ENCODE peak calls at places on chromosome 17, in seven cellular contexts. G, O, K, C, B, W and L are unnamed samples.

GRCh38 chr17:80619535-80620235 is 75.0 kb downstream of the RPTOR start:
- DNase-seq in W (no peak), B (no peak), C (no peak), O (peak; percentile 70), G (no peak), K (no peak), L (peak; percentile 39)

GRCh38 chr17:18261146-18261515 is 669 bp downstream of the MIEF2 start:
- DNase-seq in C (peak; percentile 57), B (peak; percentile 57), K (peak; percentile 70), O (peak; percentile 56), W (peak; percentile 88), G (no peak), L (peak; percentile 60)

GRCh38 chr17:69763503-69763902 is 311.5 kb upstream of the KCNJ16 start:
- DNase-seq in G (no peak), K (no peak), W (no peak), C (no peak), B (peak; percentile 61), O (peak; percentile 69), L (no peak)

GRCh38 chr17:7108981-7109380 is 5.6 kb downstream of the ASGR2 start:
- DNase-seq in B (no peak), W (no peak), O (no peak), C (no peak), K (no peak), G (no peak), L (no peak)

GRCh38 chr17:83161298-83162034 is 82.1 kb downstream of the METRNL start:
- DNase-seq in C (no peak), B (no peak), K (no peak), O (peak; percentile 57), G (peak; percentile 79), W (no peak), L (no peak)

GRCh38 chr17:16997514-16998429 is 25.9 kb upstream of the TNFRSF13B start:
- DNase-seq in C (peak; percentile 46), K (no peak), W (no peak), B (no peak), G (no peak), O (no peak), L (no peak)

GRCh38 chr17:68255731-68256538 is 8.1 kb downstream of the AMZ2 start:
- DNase-seq in C (no peak), W (no peak), B (peak; percentile 27), K (no peak), G (no peak), O (no peak), L (no peak)

GRCh38 chr17:49942918-49943317 is 26.1 kb upstream of the DLX4 start:
- DNase-seq in B (no peak), G (no peak), W (no peak), O (no peak), K (no peak), C (no peak), L (no peak)

GRCh38 chr17:17081304-17081940 is 39.2 kb downstream of the MPRIP start:
- DNase-seq in G (no peak), W (no peak), B (no peak), O (no peak), C (no peak), K (no peak), L (no peak)

GRCh38 chr17:36008998-36009665 is 7.8 kb upstream of the CCL15 start:
- DNase-seq in G (no peak), K (no peak), W (no peak), O (no peak), B (peak; percentile 7), C (peak; percentile 31), L (no peak)

GRCh38 chr17:79114455-79115301 is 40.1 kb downstream of the ENGASE start:
- DNase-seq in K (no peak), G (no peak), B (no peak), C (no peak), W (peak; percentile 72), O (no peak), L (no peak)

GRCh38 chr17:66351053-66351452 is 48.6 kb downstream of the PRKCA start:
- DNase-seq in B (no peak), G (no peak), C (no peak), K (no peak), O (peak; percentile 18), W (peak; percentile 79), L (no peak)

GRCh38 chr17:63274156-63274555 is 171.9 kb downstream of the CYB561 start:
- DNase-seq in C (no peak), G (no peak), W (no peak), K (peak; percentile 19), B (peak; percentile 26), O (peak; percentile 87), L (no peak)

GRCh38 chr17:3594056-3594810 is 15.0 kb downstream of the TRPV1 start:
- DNase-seq in C (no peak), W (no peak), B (peak; percentile 13), K (no peak), O (peak; percentile 91), G (no peak), L (no peak)

GRCh38 chr17:81097134-81097942 is 62.4 kb downstream of the BAIAP2 start:
- DNase-seq in W (peak; percentile 86), C (peak; percentile 35), K (peak; percentile 89), G (peak; percentile 13), B (peak; percentile 90), O (peak; percentile 85), L (no peak)

GRCh38 chr17:34581446-34582184 is 2.2 kb downstream of the TMEM132E start:
- DNase-seq in B (no peak), C (no peak), G (no peak), W (no peak), K (no peak), O (no peak), L (no peak)

GRCh38 chr17:73776978-73777567 is 132.8 kb upstream of the SDK2 start:
- DNase-seq in W (no peak), O (no peak), G (no peak), C (no peak), K (no peak), B (no peak), L (no peak)

GRCh38 chr17:64635647-64636305 is 26.3 kb downstream of the SMURF2 start:
- DNase-seq in W (no peak), O (peak; percentile 91), C (peak; percentile 68), B (peak; percentile 51), G (peak; percentile 82), K (no peak), L (no peak)

GRCh38 chr17:5630434-5630833 is 46.1 kb upstream of the NLRP1 start:
- DNase-seq in K (no peak), C (no peak), G (peak; percentile 19), W (no peak), O (peak; percentile 48), B (no peak), L (no peak)
- H3K4me3 ChIP-seq in K (no peak overlapping the region), C (no peak overlapping the region), G (no peak overlapping the region), W (no peak overlapping the region), O (no peak overlapping the region), B (no peak overlapping the region), L (no peak overlapping the region)

GRCh38 chr17:40309938-40310510 is 1.0 kb downstream of the RARA start:
- DNase-seq in K (no peak), W (no peak), C (no peak), G (no peak), O (no peak), B (no peak), L (no peak)
- H3K4me3 ChIP-seq in K (no peak overlapping the region), W (peak overlapping the region; percentile 61), C (peak overlapping the region; percentile 8), G (no peak overlapping the region), O (no peak overlapping the region), B (no peak overlapping the region), L (peak overlapping the region; percentile 60)

DNA sequence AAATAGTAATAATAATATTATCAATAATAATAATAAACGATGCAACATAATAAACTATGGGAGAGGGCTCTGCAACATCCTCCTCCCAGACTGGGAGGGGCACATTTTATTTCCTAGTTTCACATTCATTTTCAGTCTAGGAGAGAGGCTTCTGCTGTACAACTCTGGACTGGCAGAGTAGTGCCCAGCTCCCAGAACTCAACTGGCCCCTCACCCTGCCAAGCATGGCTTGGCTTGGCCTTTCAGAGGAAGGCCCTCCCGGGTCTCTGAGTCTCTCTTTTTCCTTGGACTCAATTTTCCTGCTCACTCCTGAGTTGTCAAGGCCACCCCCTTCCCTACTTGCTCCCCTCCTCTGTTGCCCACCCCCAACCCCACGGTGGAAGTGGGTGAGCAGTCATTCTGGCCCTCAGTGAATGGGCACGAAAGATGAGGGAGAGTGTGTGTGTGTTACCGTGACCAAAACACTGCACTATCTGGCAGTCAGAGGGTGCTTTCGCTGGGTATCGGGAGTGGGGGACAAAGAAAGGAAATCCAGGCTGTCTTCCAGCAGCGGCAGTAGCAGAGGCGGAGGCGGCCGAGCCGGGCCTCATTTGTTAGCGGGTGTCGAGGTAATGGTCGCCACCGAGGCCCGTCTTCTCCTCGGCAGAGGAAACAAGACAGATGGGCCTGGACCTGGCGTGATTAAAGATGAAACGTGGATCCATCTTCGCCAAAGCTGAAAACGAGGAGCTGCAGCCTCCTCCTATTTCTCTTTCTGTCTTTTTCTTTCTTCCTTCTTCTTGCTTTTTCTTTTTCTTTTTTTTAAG is 2.3 kb downstream of the HOXB4 start:
- DNase-seq in G (no peak), K (no peak), C (no peak), B (peak; percentile 86), O (no peak), W (no peak), L (no peak)
- H3K4me3 ChIP-seq in G (no peak overlapping the region), K (no peak overlapping the region), C (no peak overlapping the region), B (no peak overlapping the region), O (peak overlapping the region; percentile 77), W (peak overlapping the region; percentile 62), L (peak overlapping the region; percentile 23)

DNA sequence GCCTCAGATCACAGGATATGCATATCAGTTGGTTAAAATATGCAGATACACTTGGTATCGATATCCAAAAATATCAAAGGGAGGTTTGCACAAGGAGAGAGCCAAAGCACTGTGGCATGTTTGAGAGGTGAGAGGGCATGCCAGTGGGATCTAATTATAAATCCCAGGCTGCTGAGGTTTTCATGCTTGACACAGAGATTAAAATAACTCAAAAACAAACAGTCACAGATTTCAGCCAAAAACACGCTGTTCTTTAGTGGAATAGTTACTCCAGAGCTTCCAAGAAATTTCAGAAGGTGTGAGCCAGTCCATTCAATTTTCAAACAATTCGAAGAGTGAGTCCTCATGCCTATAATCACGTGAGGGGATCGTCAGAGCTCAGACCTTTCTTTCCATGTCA is 477.9 kb downstream of the SOX9 start:
- DNase-seq in K (no peak), C (no peak), O (no peak), B (no peak), G (no peak), W (no peak), L (no peak)
- H3K4me3 ChIP-seq in K (no peak overlapping the region), C (no peak overlapping the region), O (no peak overlapping the region), B (no peak overlapping the region), G (no peak overlapping the region), W (no peak overlapping the region), L (no peak overlapping the region)

DNA sequence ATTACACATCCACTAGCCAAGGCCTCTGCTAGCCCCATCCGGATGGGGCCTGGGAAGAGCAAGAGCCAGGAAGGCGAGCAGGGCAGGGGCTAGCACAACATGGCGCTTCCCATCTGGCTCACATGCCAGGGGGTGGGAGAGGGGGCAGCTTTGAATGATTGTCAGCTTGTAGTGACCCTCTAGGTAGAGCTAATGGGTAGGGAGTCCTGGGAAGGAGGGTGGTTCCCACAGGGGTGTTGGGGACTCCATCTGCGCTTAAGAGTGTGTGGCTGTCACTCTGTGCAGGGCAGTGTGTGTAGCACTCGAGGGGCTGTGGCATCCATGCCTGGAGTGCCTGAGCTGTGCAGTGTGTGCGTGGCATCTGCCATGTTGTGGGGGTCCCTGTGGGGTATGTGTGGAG is 24.5 kb downstream of the ARHGAP23 start:
- DNase-seq in W (no peak), B (peak; percentile 51), G (no peak), K (no peak), C (no peak), O (no peak), L (no peak)
- H3K4me3 ChIP-seq in W (no peak overlapping the region), B (no peak overlapping the region), G (no peak overlapping the region), K (no peak overlapping the region), C (no peak overlapping the region), O (no peak overlapping the region), L (no peak overlapping the region)

GRCh38 chr17:61928101-61928436 is 287 bp upstream of the INTS2 start:
- DNase-seq in K (no peak), O (no peak), B (no peak), C (no peak), G (no peak), W (no peak), L (no peak)
- H3K4me3 ChIP-seq in K (peak overlapping the region; percentile 72), O (peak overlapping the region; percentile 89), B (no peak overlapping the region), C (peak overlapping the region; percentile 88), G (peak overlapping the region; percentile 68), W (peak overlapping the region; percentile 77), L (peak overlapping the region; percentile 70)